ENCODE peak calls at places on chromosomes 2 and 18, in four cellular contexts. E is naive thymus-derived CD8-positive, alpha-beta T cell; I is kidney epithelial cell; F is PC-9. G is an unnamed sample.

GRCh38 chr2:197286805-197287595 is 23.6 kb downstream of the ANKRD44 start:
- DNase-seq in E (peak), I (peak), F (peak), G (peak)

GRCh38 chr2:13040043-13040442 is 323.3 kb downstream of the TRIB2 start:
- DNase-seq in F (no peak), I (no peak), E (no peak), G (no peak)

GRCh38 chr18:58567453-58568196 is 61.3 kb downstream of the ALPK2 start:
- DNase-seq in F (no peak), I (peak), E (no peak), G (peak)

GRCh38 chr18:23588836-23589560 is 2.7 kb upstream of the NPC1 start:
- DNase-seq in F (peak), I (no peak), E (no peak), G (no peak)

GRCh38 chr2:166563894-166564293 is 69.8 kb upstream of the SCN7A start:
- DNase-seq in F (no peak), I (no peak), E (no peak), G (no peak)

GRCh38 chr18:63949068-63949737 is at the start of gene HMSD:
- DNase-seq in I (no peak), F (no peak), E (peak), G (no peak)

GRCh38 chr18:58800582-58800981 is 64.1 kb upstream of the ZNF532 start:
- DNase-seq in E (no peak), I (no peak), F (no peak), G (peak)

GRCh38 chr2:120108049-120108448 is 95.2 kb downstream of the EPB41L5 start:
- DNase-seq in E (no peak), I (peak), F (peak), G (peak)

GRCh38 chr2:166609183-166609959 is 115.3 kb upstream of the SCN7A start:
- DNase-seq in F (no peak), E (no peak), I (no peak), G (no peak)

GRCh38 chr2:98118161-98118560 is 31.2 kb downstream of the VWA3B start:
- DNase-seq in F (no peak), E (no peak), I (peak), G (no peak)

GRCh38 chr2:219736196-219736595 is 108.8 kb downstream of the SLC4A3 start:
- DNase-seq in E (no peak), F (peak), I (no peak), G (peak)

GRCh38 chr2:176339208-176339607 is 70.0 kb downstream of the MTX2 start:
- DNase-seq in E (no peak), I (no peak), F (no peak), G (no peak)

GRCh38 chr18:9506046-9506792 is 30.9 kb downstream of the RALBP1 start:
- DNase-seq in F (peak), E (no peak), I (peak), G (no peak)

GRCh38 chr2:165423081-165423480 is 46.4 kb upstream of the CSRNP3 start:
- DNase-seq in F (no peak), I (no peak), E (no peak), G (no peak)

GRCh38 chr2:32246911-32247310 is 17.8 kb downstream of the NLRC4 start:
- DNase-seq in F (peak), I (no peak), E (no peak), G (no peak)

GRCh38 chr2:98441706-98442450 is 2.8 kb upstream of the INPP4A start:
- DNase-seq in F (no peak), E (no peak), I (no peak), G (no peak)

GRCh38 chr2:144441711-144442141 is 78.2 kb downstream of the ZEB2 start:
- DNase-seq in F (no peak), E (no peak), I (no peak), G (no peak)

GRCh38 chr2:224754129-224754528 is 38.0 kb upstream of the CCDC195 start:
- DNase-seq in F (no peak), I (no peak), E (no peak), G (no peak)

GRCh38 chr2:70357076-70358071 is 55.5 kb upstream of the FAM136A start:
- DNase-seq in I (no peak), E (no peak), F (peak), G (no peak)

GRCh38 chr2:173349295-173349694 is 5.4 kb upstream of the CDCA7 start:
- DNase-seq in F (no peak), I (no peak), E (no peak), G (no peak)

GRCh38 chr18:40984856-40985255 is 970.2 kb upstream of the PIK3C3 start:
- DNase-seq in I (no peak), F (no peak), E (no peak), G (no peak)

GRCh38 chr2:235523486-235524150 is 29.8 kb downstream of the AGAP1 start:
- DNase-seq in F (no peak), I (no peak), E (no peak), G (no peak)

GRCh38 chr2:238597638-238598528 is 171.2 kb downstream of the ASB1 start:
- DNase-seq in I (no peak), E (no peak), F (no peak), G (no peak)

GRCh38 chr2:25528173-25528572 is 145.2 kb downstream of the DTNB start:
- DNase-seq in F (no peak), I (peak), E (no peak), G (no peak)

GRCh38 chr18:7020995-7021777 is 96.4 kb downstream of the LAMA1 start:
- DNase-seq in I (no peak), F (no peak), E (no peak), G (no peak)

GRCh38 chr2:163633296-163633695 is 102.5 kb downstream of the FIGN start:
- DNase-seq in F (no peak), E (no peak), I (no peak), G (no peak)

GRCh38 chr2:112156152-112156986 is 18.2 kb downstream of the FBLN7 start:
- DNase-seq in E (peak), F (no peak), I (peak), G (no peak)

GRCh38 chr18:46488472-46489213 is 168.4 kb downstream of the LOXHD1 start:
- DNase-seq in I (no peak), F (no peak), E (no peak), G (no peak)

GRCh38 chr2:30408961-30409387 is 38.1 kb upstream of the LCLAT1 start:
- DNase-seq in I (no peak), F (no peak), E (no peak), G (no peak)

GRCh38 chr2:102893870-102894269 is 132.0 kb downstream of the TMEM182 start:
- DNase-seq in F (no peak), E (no peak), I (no peak), G (no peak)

GRCh38 chr2:221444106-221444505 is 128.0 kb downstream of the EPHA4 start:
- DNase-seq in F (peak), E (no peak), I (no peak), G (no peak)

GRCh38 chr18:8501044-8501443 is 108.2 kb upstream of the RAB12 start:
- DNase-seq in F (no peak), E (no peak), I (no peak), G (no peak)

GRCh38 chr2:125085904-125086303 is 1060.8 kb downstream of the CNTNAP5 start:
- DNase-seq in F (no peak), E (no peak), I (no peak), G (no peak)